ENCODE peak calls at places on chromosome 17, in ten cellular contexts. E is tibial nerve, S is ovary, B is upper lobe of left lung, R is HepG2, Y is K562, Z is stomach, T is GM12878, Q is SK-N-SH, P is H1. F is an unnamed sample.
A peak's percentile ranks its signal among the peaks of the same experiment; 100 is the strongest.

GRCh38 chr17:10268005-10268404 is 69.6 kb upstream of the GAS7 start:
- DNase-seq in S (no peak), T (no peak), P (no peak), R (no peak), Q (no peak), Y (no peak), B (no peak), Z (no peak), E (no peak), F (no peak)

GRCh38 chr17:57293077-57293476 is 36.8 kb downstream of the MSI2 start:
- DNase-seq in Z (no peak), B (no peak), R (peak; percentile 92), P (no peak), Q (no peak), E (no peak), Y (no peak), T (no peak), S (no peak), F (no peak)

GRCh38 chr17:879546-879945 is 97.4 kb downstream of the MRM3 start:
- DNase-seq in S (peak; percentile 84), R (peak; percentile 45), P (peak; percentile 87), Z (peak; percentile 92), B (peak; percentile 92), Q (no peak), E (peak; percentile 41), Y (peak; percentile 76), T (peak; percentile 5), F (peak; percentile 79)

GRCh38 chr17:36937961-36938565 is 788 bp downstream of the LHX1 start:
- DNase-seq in Z (no peak), T (no peak), B (no peak), Q (peak; percentile 69), E (no peak), S (no peak), P (peak; percentile 76), R (no peak), Y (peak; percentile 45), F (no peak)

GRCh38 chr17:35732806-35733136 is 1.3 kb downstream of the RASL10B start:
- DNase-seq in T (no peak), S (no peak), Q (no peak), B (no peak), Z (no peak), E (no peak), P (no peak), Y (no peak), R (no peak), F (peak; percentile 39)

GRCh38 chr17:18314731-18315497 is at the start of the genes SMCR8 and TOP3A:
- DNase-seq in P (peak; percentile 93), R (peak; percentile 92), E (peak; percentile 97), T (peak; percentile 89), Q (peak; percentile 92), Y (peak; percentile 95), B (peak; percentile 98), S (peak; percentile 95), Z (peak; percentile 97), F (peak; percentile 99)

GRCh38 chr17:46002311-46002972 is 3.4 kb downstream of the STH start:
- DNase-seq in P (peak; percentile 91), B (peak; percentile 76), S (peak; percentile 69), Q (peak; percentile 89), E (peak; percentile 56), T (peak; percentile 16), R (peak; percentile 75), Y (peak; percentile 79), Z (peak; percentile 83), F (no peak)

GRCh38 chr17:17341452-17341851 is 38.3 kb downstream of the NT5M start:
- DNase-seq in Y (no peak), Q (no peak), E (no peak), S (peak; percentile 4), P (no peak), Z (no peak), R (no peak), T (no peak), B (no peak), F (peak; percentile 13)

GRCh38 chr17:74211141-74211928 is 2.0 kb upstream of the TTYH2 start:
- DNase-seq in S (no peak), R (no peak), B (no peak), Q (no peak), P (peak; percentile 73), T (no peak), Z (no peak), Y (peak; percentile 46), E (no peak), F (no peak)

GRCh38 chr17:76261421-76262215 is 3.5 kb upstream of the UBALD2 start:
- DNase-seq in E (no peak), B (peak; percentile 44), Z (no peak), R (no peak), T (no peak), P (no peak), Y (no peak), Q (no peak), S (no peak), F (no peak)

GRCh38 chr17:50274945-50275221 is 617 bp downstream of the TMEM92 start:
- DNase-seq in Y (no peak), P (no peak), R (no peak), E (no peak), Z (no peak), S (no peak), Q (no peak), B (no peak), T (no peak), F (no peak)

GRCh38 chr17:16915752-16916556 is 56.0 kb downstream of the TNFRSF13B start:
- DNase-seq in S (no peak), P (peak; percentile 82), B (peak; percentile 64), E (no peak), R (peak; percentile 32), T (peak; percentile 17), Q (peak; percentile 64), Z (peak; percentile 67), Y (peak; percentile 36), F (no peak)

GRCh38 chr17:19386974-19387920 is at the start of gene MFAP4:
- DNase-seq in S (peak; percentile 87), Y (no peak), B (no peak), Z (no peak), Q (peak; percentile 91), P (peak; percentile 66), T (no peak), E (peak; percentile 56), R (no peak), F (peak; percentile 77)

GRCh38 chr17:17790673-17791464 is 45.9 kb downstream of the SREBF1 start:
- DNase-seq in R (no peak), T (no peak), Z (no peak), Q (peak; percentile 76), Y (no peak), E (no peak), B (no peak), P (no peak), S (no peak), F (no peak)

GRCh38 chr17:47708864-47709541 is 15.0 kb downstream of the TBKBP1 start:
- DNase-seq in T (no peak), P (peak; percentile 67), Z (peak; percentile 62), Q (no peak), E (no peak), Y (no peak), B (no peak), S (peak; percentile 55), R (no peak), F (no peak)

GRCh38 chr17:45341389-45342158 is 24.8 kb upstream of the MAP3K14 start:
- DNase-seq in R (peak; percentile 41), Y (peak; percentile 86), Q (peak; percentile 62), T (no peak), Z (no peak), B (peak; percentile 44), E (peak; percentile 33), P (peak; percentile 90), S (peak; percentile 32), F (no peak)

GRCh38 chr17:36949461-36949927 is 740 bp downstream of the AATF start:
- DNase-seq in E (no peak), Q (no peak), P (no peak), Y (no peak), R (peak; percentile 18), T (no peak), S (no peak), Z (no peak), B (no peak), F (no peak)

DNA sequence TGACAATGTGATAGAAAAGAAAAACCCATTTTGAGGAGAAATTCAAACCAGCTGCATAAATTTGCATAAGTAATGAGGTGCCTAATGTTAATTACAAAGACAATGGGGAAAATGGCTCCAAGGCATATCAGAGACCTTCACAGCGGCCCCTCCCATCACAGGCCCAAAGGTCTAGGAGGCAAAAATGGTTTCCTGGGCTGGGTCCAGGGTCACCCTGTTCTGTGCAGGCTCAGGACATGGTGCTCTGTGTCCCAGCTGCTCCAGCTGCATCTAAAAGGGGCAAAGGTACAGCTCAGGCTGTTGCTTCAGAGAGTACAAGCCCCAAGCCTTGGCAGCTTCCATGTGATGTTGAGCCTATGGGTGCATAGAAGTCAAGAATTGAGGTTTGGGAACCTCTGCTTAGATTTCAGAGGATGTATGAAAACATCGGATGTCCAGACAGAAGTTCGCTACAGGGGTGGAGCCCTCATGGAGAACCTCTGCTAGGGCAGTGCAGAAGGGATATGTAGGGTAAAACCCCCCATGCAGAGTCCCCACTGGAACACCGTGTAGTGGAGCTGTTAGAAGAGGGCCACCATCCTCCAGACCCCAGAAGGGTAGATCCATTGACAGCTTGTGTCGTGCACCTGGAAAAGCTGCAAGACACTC is 40.6 kb downstream of the IKZF3 start:
- DNase-seq in Q (no peak), E (no peak), R (no peak), S (no peak), Z (no peak), B (no peak), T (no peak), Y (peak; percentile 22), P (no peak), F (no peak)
- TF ChIP-seq EP300 in Q (no peak), E (no peak), R (no peak), S (no peak), Z (no peak), B (no peak), T (no peak), Y (no peak), P (no peak), F (no peak)

DNA sequence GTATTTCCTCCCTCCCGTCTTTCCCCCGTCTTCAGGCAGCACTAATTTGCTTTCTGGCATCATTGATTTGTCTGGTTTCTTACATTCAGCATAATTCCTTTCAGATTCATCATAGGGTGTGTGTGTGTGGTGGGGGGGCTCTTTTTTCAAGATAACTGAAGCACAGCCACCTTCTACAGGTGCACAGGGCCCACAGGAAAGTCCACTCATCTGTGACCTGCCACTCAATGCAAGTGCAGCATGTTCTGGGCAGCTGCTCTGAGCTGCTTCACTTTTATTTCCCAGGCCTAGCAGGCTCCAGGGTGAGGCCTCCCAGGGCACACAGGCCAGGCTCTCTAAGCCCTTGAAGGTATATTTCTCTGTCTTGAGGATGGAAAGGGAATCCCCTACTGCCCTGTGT is 35.2 kb upstream of the MYH10 start:
- DNase-seq in Z (no peak), E (no peak), Q (no peak), R (no peak), B (peak; percentile 54), S (no peak), T (no peak), P (no peak), Y (no peak), F (no peak)
- H3K27me3 ChIP-seq in Z (no peaks in the 10 kb centered on the region), E (no peaks in the 10 kb centered on the region), Q (no peaks in the 10 kb centered on the region), R (no peaks in the 10 kb centered on the region), B (no peaks in the 10 kb centered on the region), S (no peaks in the 10 kb centered on the region), T (no peaks in the 10 kb centered on the region), P (no peaks in the 10 kb centered on the region), Y (peaks cover 7% of the 10 kb centered on the region), F (no peaks in the 10 kb centered on the region)

GRCh38 chr17:78322858-78323455 is 36.9 kb downstream of the SOCS3 start:
- DNase-seq in R (no peak), Y (no peak), B (no peak), T (no peak), Q (peak; percentile 85), S (no peak), P (no peak), E (peak; percentile 69), Z (no peak), F (peak; percentile 80)
- TF ChIP-seq EP300 in R (no peak), Y (no peak), B (peak; percentile 22), T (no peak), Q (peak; percentile 5), S (no peak), P (no peak), E (peak; percentile 68), Z (peak; percentile 25), F (no peak)

GRCh38 chr17:21453144-21453982 is 77.2 kb downstream of the KCNJ12 start:
- DNase-seq in Q (peak; percentile 63), P (no peak), R (no peak), Z (no peak), E (no peak), Y (no peak), S (no peak), B (no peak), T (no peak), F (peak; percentile 68)
- H3K27me3 ChIP-seq in Q (no peaks in the 10 kb centered on the region), P (no peaks in the 10 kb centered on the region), R (peaks cover 1% of the 10 kb centered on the region), Z (no peaks in the 10 kb centered on the region), E (no peaks in the 10 kb centered on the region), Y (no peaks in the 10 kb centered on the region), S (no peaks in the 10 kb centered on the region), B (no peaks in the 10 kb centered on the region), T (no peaks in the 10 kb centered on the region), F (no peaks in the 10 kb centered on the region)

F was measured in suprapubic skin.